ENCODE peak calls at places on chromosomes 12 and 14, in seven cellular contexts. D is A549, G is HFF-Myc, F is AG09309, A is pancreas, I is neural progenitor cell, L is breast epithelium. S is an unnamed sample.

GRCh38 chr14:93084402-93084801 is 31.3 kb downstream of the ITPK1 start:
- DNase-seq in D (no peak), G (no peak), F (no peak), A (no peak), I (no peak), L (no peak), S (no peak)

GRCh38 chr12:28827841-28828240 is 321.2 kb upstream of the FAR2 start:
- DNase-seq in D (no peak), G (no peak), F (no peak), A (no peak), I (no peak), L (no peak), S (no peak)

GRCh38 chr12:110917961-110918360 is 2.4 kb downstream of the MYL2 start:
- DNase-seq in D (no peak), G (no peak), F (no peak), A (no peak), I (no peak), L (no peak), S (no peak)

GRCh38 chr12:61385771-61386170 is 874.4 kb upstream of the USP15 start:
- DNase-seq in D (no peak), G (no peak), F (no peak), A (no peak), I (no peak), L (no peak), S (no peak)

GRCh38 chr12:125533434-125534029 is 468.3 kb downstream of the AACS start:
- DNase-seq in D (peak; percentile 33), G (no peak), F (no peak), A (peak; percentile 46), I (peak; percentile 92), L (no peak), S (peak; percentile 5)

GRCh38 chr14:60637490-60638452 is 11.5 kb downstream of the SIX1 start:
- DNase-seq in D (no peak), G (no peak), F (no peak), A (no peak), I (peak; percentile 79), L (no peak), S (no peak)

GRCh38 chr12:18753481-18754117 is 15.7 kb downstream of the CAPZA3 start:
- DNase-seq in D (no peak), G (no peak), F (no peak), A (no peak), I (peak; percentile 88), L (no peak), S (no peak)

GRCh38 chr14:28321475-28322244 is 444.9 kb upstream of the FOXG1 start:
- DNase-seq in D (peak; percentile 68), G (no peak), F (no peak), A (no peak), I (no peak), L (no peak), S (no peak)

GRCh38 chr14:68840454-68840853 is 47.6 kb upstream of the ZFP36L1 start:
- DNase-seq in D (no peak), G (no peak), F (no peak), A (no peak), I (no peak), L (no peak), S (no peak)

GRCh38 chr14:46344327-46344937 is 307.1 kb downstream of the RPL10L start:
- DNase-seq in D (peak; percentile 31), G (no peak), F (no peak), A (no peak), I (peak; percentile 66), L (no peak), S (peak; percentile 1)

GRCh38 chr12:7068240-7068993 is 7.9 kb downstream of the C1S start:
- DNase-seq in D (no peak), G (no peak), F (no peak), A (no peak), I (no peak), L (no peak), S (no peak)

GRCh38 chr12:1920971-1921370 is 2.5 kb upstream of the CACNA2D4 start:
- DNase-seq in D (no peak), G (no peak), F (no peak), A (no peak), I (no peak), L (no peak), S (no peak)

GRCh38 chr12:3496964-3497363 is 6.0 kb downstream of the PRMT8 start:
- DNase-seq in D (peak; percentile 19), G (no peak), F (no peak), A (peak; percentile 37), I (peak; percentile 40), L (no peak), S (no peak)

GRCh38 chr12:14828896-14829295 is 14.4 kb downstream of the ART4 start:
- DNase-seq in D (peak; percentile 45), G (no peak), F (no peak), A (no peak), I (peak; percentile 12), L (no peak), S (no peak)

DNA sequence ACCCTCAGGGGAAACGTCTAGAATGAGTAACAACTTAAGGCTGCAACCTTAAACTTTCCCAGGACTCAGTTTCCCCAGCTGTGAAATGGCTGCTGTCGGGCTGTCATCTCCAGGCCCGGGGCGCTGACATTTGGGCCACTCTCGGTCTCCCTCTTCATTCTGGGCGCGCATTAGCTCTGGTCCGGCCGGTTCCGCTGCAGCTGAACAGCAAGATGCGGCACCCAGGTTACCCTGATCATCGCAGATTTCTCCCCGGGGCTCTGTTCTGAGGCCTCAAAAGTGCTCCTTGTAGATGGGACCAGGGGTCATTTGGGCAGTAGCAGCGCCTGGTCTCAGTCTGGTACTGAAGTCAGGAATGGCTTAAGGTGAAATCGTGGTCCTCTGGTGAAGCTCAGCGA is 890 bp upstream of the BCL7A start:
- DNase-seq in D (no peak), G (no peak), F (no peak), A (no peak), I (no peak), L (no peak), S (no peak)
- H3K4me3 ChIP-seq in D (peak overlapping the region; percentile 83), G (peak overlapping the region; percentile 53), F (no peak overlapping the region), A (peak overlapping the region; percentile 77), I (peak overlapping the region; percentile 72), L (peak overlapping the region; percentile 97), S (peak overlapping the region; percentile 51)

DNA sequence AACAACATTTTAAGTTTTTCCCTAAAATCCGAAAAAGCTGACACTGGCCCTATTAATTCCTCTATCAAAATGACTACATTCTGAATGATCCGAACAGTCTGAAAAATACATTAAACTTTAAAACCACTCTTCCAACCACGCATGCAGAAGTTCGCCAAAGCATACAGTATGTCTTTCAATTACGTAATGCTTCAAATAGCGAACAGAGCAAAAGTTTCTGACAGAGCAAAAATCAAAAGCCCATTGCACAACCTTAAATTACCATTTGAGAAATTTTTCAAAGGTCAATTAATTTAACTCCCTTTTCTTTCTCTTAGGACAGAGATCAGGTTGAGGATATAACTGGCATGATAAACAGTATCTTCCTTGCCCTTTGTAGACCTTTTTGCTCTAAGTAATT is 33.2 kb downstream of the LRIG3 start:
- DNase-seq in D (no peak), G (no peak), F (no peak), A (no peak), I (no peak), L (no peak), S (no peak)
- TF ChIP-seq CTCF in D (no peak), G (no peak), F (no peak), A (no peak), I (no peak), L (no peak), S (no peak)

GRCh38 chr14:104582649-104583048 is 3.1 kb downstream of the C14orf180 start:
- DNase-seq in D (no peak), G (no peak), F (no peak), A (no peak), I (no peak), L (no peak), S (no peak)
- H3K4me3 ChIP-seq in D (no peak overlapping the region), G (no peak overlapping the region), F (no peak overlapping the region), A (no peak overlapping the region), I (no peak overlapping the region), L (no peak overlapping the region), S (no peak overlapping the region)

GRCh38 chr12:53989227-53990113 is 4.5 kb downstream of the HOXC10 start:
- DNase-seq in D (peak; percentile 77), G (no peak), F (no peak), A (no peak), I (peak; percentile 71), L (no peak), S (no peak)
- TF ChIP-seq CTCF in D (peak; percentile 89), G (peak; percentile 46), F (peak; percentile 59), A (no peak), I (peak; percentile 55), L (peak; percentile 13), S (peak; percentile 39)

DNA sequence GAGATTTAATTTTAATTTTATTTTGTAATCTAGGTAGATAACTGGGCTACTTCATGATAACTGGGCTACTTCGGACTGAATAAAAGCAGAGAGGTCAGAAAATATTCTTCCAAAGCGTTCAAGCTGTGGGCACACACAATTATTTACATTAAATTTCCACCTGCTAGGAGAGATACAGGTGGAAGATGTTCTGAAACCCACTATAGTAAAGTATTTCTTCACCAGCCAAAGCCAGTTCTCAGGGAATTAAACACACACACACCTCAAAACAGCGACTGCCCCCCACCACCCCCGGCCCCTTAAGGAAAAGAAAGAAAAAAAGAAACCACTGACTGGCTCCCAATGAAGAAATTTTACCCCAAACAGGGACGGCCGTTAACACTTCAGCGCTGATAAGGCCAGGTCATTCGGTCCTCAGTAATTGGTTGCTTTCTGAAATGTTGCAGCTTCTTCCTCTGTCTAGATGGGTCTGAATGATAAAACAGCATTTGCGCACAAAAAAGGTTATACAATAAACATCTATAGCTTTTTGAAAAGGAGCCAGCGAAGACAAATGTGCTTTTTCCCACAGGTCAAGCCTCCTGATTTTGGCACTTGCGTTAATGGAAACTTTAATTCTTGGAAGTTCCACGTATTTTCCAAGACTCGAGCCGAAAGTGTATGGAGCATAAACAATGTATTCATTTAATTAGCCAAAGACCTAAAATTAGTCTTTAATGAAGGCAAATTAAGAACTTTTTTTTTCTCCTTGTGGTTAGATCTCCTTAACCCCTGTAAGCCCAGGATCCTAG is 819 bp upstream of the KCNJ8 start:
- DNase-seq in D (no peak), G (no peak), F (no peak), A (no peak), I (no peak), L (no peak), S (no peak)
- H3K4me3 ChIP-seq in D (peak overlapping the region; percentile 62), G (peak overlapping the region; percentile 45), F (peak overlapping the region; percentile 71), A (peak overlapping the region; percentile 68), I (peak overlapping the region; percentile 68), L (peak overlapping the region; percentile 74), S (peak overlapping the region; percentile 59)

GRCh38 chr12:40107098-40107802 is 1.4 kb upstream of the SLC2A13 start:
- DNase-seq in D (peak; percentile 82), G (peak; percentile 48), F (peak; percentile 32), A (peak; percentile 89), I (peak; percentile 90), L (peak; percentile 78), S (peak; percentile 60)
- TF ChIP-seq CTCF in D (peak; percentile 91), G (peak; percentile 93), F (peak; percentile 90), A (peak; percentile 96), I (peak; percentile 92), L (peak; percentile 78), S (peak; percentile 92)

S was measured in astrocyte of the cerebellum.